ENCODE peak calls at places on chromosomes 3 and 15, in six cellular contexts. One of them, this sample, is unnamed.

GRCh38 chr3:108153451-108153981 is 62.7 kb upstream of the CD47 start:
- DNase-seq in tibial nerve: no peak
- DNase-seq in fibroblast of pulmonary artery: peak; percentile 74
- DNase-seq in HCT116: peak; percentile 62
- DNase-seq in right atrium auricular region: no peak
- DNase-seq in HFF-Myc: no peak
- DNase-seq in this sample: peak; percentile 39

GRCh38 chr3:126070146-126070545 is 13.8 kb downstream of the SLC41A3 start:
- DNase-seq in tibial nerve: no peak
- DNase-seq in fibroblast of pulmonary artery: no peak
- DNase-seq in HCT116: no peak
- DNase-seq in right atrium auricular region: no peak
- DNase-seq in HFF-Myc: no peak
- DNase-seq in this sample: no peak

GRCh38 chr3:44434834-44435510 is 42.5 kb downstream of the ZNF445 start:
- DNase-seq in tibial nerve: no peak
- DNase-seq in fibroblast of pulmonary artery: no peak
- DNase-seq in HCT116: no peak
- DNase-seq in right atrium auricular region: no peak
- DNase-seq in HFF-Myc: no peak
- DNase-seq in this sample: no peak

GRCh38 chr3:125059488-125060245 is 3.9 kb upstream of the HEG1 start:
- DNase-seq in tibial nerve: no peak
- DNase-seq in fibroblast of pulmonary artery: no peak
- DNase-seq in HCT116: no peak
- DNase-seq in right atrium auricular region: no peak
- DNase-seq in HFF-Myc: no peak
- DNase-seq in this sample: peak; percentile 61

GRCh38 chr15:34616613-34617012 is 33.2 kb upstream of the GOLGA8B start:
- DNase-seq in tibial nerve: no peak
- DNase-seq in fibroblast of pulmonary artery: peak; percentile 39
- DNase-seq in HCT116: peak; percentile 38
- DNase-seq in right atrium auricular region: no peak
- DNase-seq in HFF-Myc: no peak
- DNase-seq in this sample: no peak

GRCh38 chr3:44685128-44685800 is 27.2 kb upstream of the ZNF502 start:
- DNase-seq in tibial nerve: peak; percentile 16
- DNase-seq in fibroblast of pulmonary artery: peak; percentile 89
- DNase-seq in HCT116: no peak
- DNase-seq in right atrium auricular region: peak; percentile 72
- DNase-seq in HFF-Myc: peak; percentile 9
- DNase-seq in this sample: no peak

GRCh38 chr3:24048843-24049242 is 103.8 kb downstream of the NR1D2 start:
- DNase-seq in tibial nerve: no peak
- DNase-seq in fibroblast of pulmonary artery: peak; percentile 24
- DNase-seq in HCT116: no peak
- DNase-seq in right atrium auricular region: no peak
- DNase-seq in HFF-Myc: no peak
- DNase-seq in this sample: no peak

GRCh38 chr3:72977463-72977862 is 19.1 kb upstream of the PPP4R2 start:
- DNase-seq in tibial nerve: no peak
- DNase-seq in fibroblast of pulmonary artery: no peak
- DNase-seq in HCT116: no peak
- DNase-seq in right atrium auricular region: no peak
- DNase-seq in HFF-Myc: no peak
- DNase-seq in this sample: no peak

GRCh38 chr15:48076454-48076853 is 44.3 kb upstream of the SLC24A5 start:
- DNase-seq in tibial nerve: no peak
- DNase-seq in fibroblast of pulmonary artery: no peak
- DNase-seq in HCT116: no peak
- DNase-seq in right atrium auricular region: no peak
- DNase-seq in HFF-Myc: no peak
- DNase-seq in this sample: no peak

GRCh38 chr3:35383719-35384555 is 255.4 kb upstream of the ARPP21 start:
- DNase-seq in tibial nerve: no peak
- DNase-seq in fibroblast of pulmonary artery: peak; percentile 72
- DNase-seq in HCT116: no peak
- DNase-seq in right atrium auricular region: no peak
- DNase-seq in HFF-Myc: no peak
- DNase-seq in this sample: no peak

GRCh38 chr3:123389338-123389910 is 59.5 kb downstream of the ADCY5 start:
- DNase-seq in tibial nerve: no peak
- DNase-seq in fibroblast of pulmonary artery: no peak
- DNase-seq in HCT116: no peak
- DNase-seq in right atrium auricular region: no peak
- DNase-seq in HFF-Myc: no peak
- DNase-seq in this sample: no peak

GRCh38 chr15:63436872-63437375 is 55.3 kb upstream of the CA12 start:
- DNase-seq in tibial nerve: peak; percentile 82
- DNase-seq in fibroblast of pulmonary artery: peak; percentile 89
- DNase-seq in HCT116: no peak
- DNase-seq in right atrium auricular region: peak; percentile 90
- DNase-seq in HFF-Myc: peak; percentile 63
- DNase-seq in this sample: no peak

GRCh38 chr3:130658666-130659065 is 88.0 kb downstream of the PIK3R4 start:
- DNase-seq in tibial nerve: no peak
- DNase-seq in fibroblast of pulmonary artery: peak; percentile 47
- DNase-seq in HCT116: no peak
- DNase-seq in right atrium auricular region: no peak
- DNase-seq in HFF-Myc: peak; percentile 17
- DNase-seq in this sample: no peak

GRCh38 chr3:50649451-50649931 is 25.2 kb upstream of the DOCK3 start:
- DNase-seq in tibial nerve: no peak
- DNase-seq in fibroblast of pulmonary artery: no peak
- DNase-seq in HCT116: no peak
- DNase-seq in right atrium auricular region: no peak
- DNase-seq in HFF-Myc: no peak
- DNase-seq in this sample: no peak

GRCh38 chr15:91948001-91948608 is 94.6 kb downstream of the SLCO3A1 start:
- DNase-seq in tibial nerve: no peak
- DNase-seq in fibroblast of pulmonary artery: peak; percentile 70
- DNase-seq in HCT116: no peak
- DNase-seq in right atrium auricular region: no peak
- DNase-seq in HFF-Myc: no peak
- DNase-seq in this sample: no peak

GRCh38 chr15:52349062-52349700 is 53.6 kb upstream of the MYO5C start:
- DNase-seq in tibial nerve: no peak
- DNase-seq in fibroblast of pulmonary artery: peak; percentile 21
- DNase-seq in HCT116: no peak
- DNase-seq in right atrium auricular region: no peak
- DNase-seq in HFF-Myc: no peak
- DNase-seq in this sample: no peak

DNA sequence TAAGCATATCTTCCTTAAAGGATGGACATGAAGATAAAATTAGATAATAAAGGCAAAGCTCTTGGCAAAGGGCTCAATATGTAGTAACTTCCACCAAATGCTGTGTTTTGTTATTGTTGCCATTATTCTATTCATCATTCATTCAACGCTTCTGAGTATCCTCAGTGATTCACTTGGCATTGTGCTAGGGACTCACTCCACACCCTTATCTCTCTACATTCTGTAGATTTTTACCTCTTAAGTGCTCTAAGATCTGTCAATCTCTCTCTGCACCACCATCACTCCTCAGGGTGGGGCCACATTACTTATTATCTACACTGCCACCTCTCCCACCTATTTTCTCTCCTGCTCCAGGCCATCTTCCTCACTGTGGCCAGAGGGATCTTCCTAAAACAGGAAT is 51.2 kb downstream of the SH3GL3 start:
- DNase-seq in tibial nerve: no peak
- DNase-seq in fibroblast of pulmonary artery: no peak
- DNase-seq in HCT116: no peak
- DNase-seq in right atrium auricular region: no peak
- DNase-seq in HFF-Myc: no peak
- DNase-seq in this sample: no peak
- H3K4me3 ChIP-seq in tibial nerve: no peak overlapping the region
- H3K4me3 ChIP-seq in fibroblast of pulmonary artery: no peak overlapping the region
- H3K4me3 ChIP-seq in HCT116: no peak overlapping the region
- H3K4me3 ChIP-seq in right atrium auricular region: no peak overlapping the region
- H3K4me3 ChIP-seq in HFF-Myc: no peak overlapping the region
- H3K4me3 ChIP-seq in this sample: no peak overlapping the region

GRCh38 chr15:74375303-74375693 is 7.9 kb upstream of the CYP11A1 start:
- DNase-seq in tibial nerve: peak; percentile 88
- DNase-seq in fibroblast of pulmonary artery: peak; percentile 86
- DNase-seq in HCT116: peak; percentile 77
- DNase-seq in right atrium auricular region: peak; percentile 89
- DNase-seq in HFF-Myc: peak; percentile 50
- DNase-seq in this sample: peak; percentile 70
- TF ChIP-seq CTCF in tibial nerve: peak; percentile 83
- TF ChIP-seq CTCF in fibroblast of pulmonary artery: peak; percentile 97
- TF ChIP-seq CTCF in HCT116: peak; percentile 89
- TF ChIP-seq CTCF in right atrium auricular region: peak; percentile 75
- TF ChIP-seq CTCF in HFF-Myc: peak; percentile 95
- TF ChIP-seq CTCF in this sample: peak; percentile 83

GRCh38 chr3:104275199-104275598 is 1091.5 kb upstream of the ALCAM start:
- DNase-seq in tibial nerve: no peak
- DNase-seq in fibroblast of pulmonary artery: no peak
- DNase-seq in HCT116: no peak
- DNase-seq in right atrium auricular region: no peak
- DNase-seq in HFF-Myc: no peak
- DNase-seq in this sample: no peak

GRCh38 chr3:104281713-104282112 is 1085.0 kb upstream of the ALCAM start:
- DNase-seq in tibial nerve: no peak
- DNase-seq in fibroblast of pulmonary artery: no peak
- DNase-seq in HCT116: no peak
- DNase-seq in right atrium auricular region: no peak
- DNase-seq in HFF-Myc: no peak
- DNase-seq in this sample: no peak

GRCh38 chr3:104279617-104280016 is 1087.1 kb upstream of the ALCAM start:
- DNase-seq in tibial nerve: no peak
- DNase-seq in fibroblast of pulmonary artery: peak; percentile 67
- DNase-seq in HCT116: no peak
- DNase-seq in right atrium auricular region: no peak
- DNase-seq in HFF-Myc: peak; percentile 0
- DNase-seq in this sample: no peak
- H3K4me3 ChIP-seq in tibial nerve: no peak overlapping the region
- H3K4me3 ChIP-seq in fibroblast of pulmonary artery: peak overlapping the region; percentile 35
- H3K4me3 ChIP-seq in HCT116: no peak overlapping the region
- H3K4me3 ChIP-seq in right atrium auricular region: no peak overlapping the region
- H3K4me3 ChIP-seq in HFF-Myc: no peak overlapping the region
- H3K4me3 ChIP-seq in this sample: no peak overlapping the region

GRCh38 chr15:66685638-66686150 is 16.3 kb upstream of the SMAD6 start:
- DNase-seq in tibial nerve: no peak
- DNase-seq in fibroblast of pulmonary artery: no peak
- DNase-seq in HCT116: no peak
- DNase-seq in right atrium auricular region: no peak
- DNase-seq in HFF-Myc: no peak
- DNase-seq in this sample: no peak
- TF ChIP-seq CTCF in tibial nerve: no peak
- TF ChIP-seq CTCF in fibroblast of pulmonary artery: peak; percentile 44
- TF ChIP-seq CTCF in HCT116: peak; percentile 63
- TF ChIP-seq CTCF in right atrium auricular region: no peak
- TF ChIP-seq CTCF in HFF-Myc: peak; percentile 20
- TF ChIP-seq CTCF in this sample: peak; percentile 17

DNA sequence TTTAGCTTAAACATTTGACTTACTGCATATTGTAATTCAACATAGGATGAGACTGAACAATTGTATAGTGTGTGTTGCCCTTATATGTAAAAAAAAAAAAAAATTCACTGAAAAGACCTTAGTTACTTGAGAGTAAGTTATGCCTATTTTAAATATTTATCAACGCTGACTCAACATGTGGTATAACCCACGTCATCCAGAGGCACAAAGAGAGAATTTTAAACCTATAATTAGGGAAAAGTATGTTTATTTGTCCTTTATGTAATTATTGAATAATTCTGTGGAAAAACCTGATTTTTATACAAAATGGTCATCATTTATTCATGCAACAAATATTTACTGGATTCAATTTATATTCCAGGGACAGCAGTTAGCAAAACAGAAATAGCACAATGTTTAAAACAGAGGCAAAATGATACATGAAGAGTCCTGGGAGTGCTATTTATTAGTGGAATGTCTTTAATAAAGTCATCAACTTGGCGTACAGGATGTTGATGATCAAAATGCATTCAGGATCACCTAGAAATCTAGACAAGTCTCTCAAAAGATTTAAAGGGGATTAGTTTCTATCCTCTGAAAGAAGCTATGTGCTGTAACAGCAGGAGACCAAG is 223.7 kb downstream of the PCCB start:
- DNase-seq in tibial nerve: no peak
- DNase-seq in fibroblast of pulmonary artery: no peak
- DNase-seq in HCT116: no peak
- DNase-seq in right atrium auricular region: no peak
- DNase-seq in HFF-Myc: no peak
- DNase-seq in this sample: no peak
- H3K4me3 ChIP-seq in tibial nerve: no peak overlapping the region
- H3K4me3 ChIP-seq in fibroblast of pulmonary artery: no peak overlapping the region
- H3K4me3 ChIP-seq in HCT116: no peak overlapping the region
- H3K4me3 ChIP-seq in right atrium auricular region: no peak overlapping the region
- H3K4me3 ChIP-seq in HFF-Myc: no peak overlapping the region
- H3K4me3 ChIP-seq in this sample: no peak overlapping the region

GRCh38 chr15:28021281-28022039 is 77.7 kb downstream of the OCA2 start:
- DNase-seq in tibial nerve: no peak
- DNase-seq in fibroblast of pulmonary artery: peak; percentile 34
- DNase-seq in HCT116: peak; percentile 22
- DNase-seq in right atrium auricular region: no peak
- DNase-seq in HFF-Myc: peak; percentile 10
- DNase-seq in this sample: no peak
- TF ChIP-seq CTCF in tibial nerve: no peak
- TF ChIP-seq CTCF in fibroblast of pulmonary artery: peak; percentile 20
- TF ChIP-seq CTCF in HCT116: peak; percentile 62
- TF ChIP-seq CTCF in right atrium auricular region: peak; percentile 35
- TF ChIP-seq CTCF in HFF-Myc: peak; percentile 26
- TF ChIP-seq CTCF in this sample: peak; percentile 72

GRCh38 chr3:150179330-150179729 is 208.6 kb upstream of the PFN2 start:
- DNase-seq in tibial nerve: no peak
- DNase-seq in fibroblast of pulmonary artery: no peak
- DNase-seq in HCT116: no peak
- DNase-seq in right atrium auricular region: no peak
- DNase-seq in HFF-Myc: no peak
- DNase-seq in this sample: no peak

GRCh38 chr3:150183619-150184425 is 213.1 kb upstream of the PFN2 start:
- DNase-seq in tibial nerve: peak; percentile 23
- DNase-seq in fibroblast of pulmonary artery: peak; percentile 84
- DNase-seq in HCT116: peak; percentile 70
- DNase-seq in right atrium auricular region: peak; percentile 77
- DNase-seq in HFF-Myc: peak; percentile 63
- DNase-seq in this sample: no peak

GRCh38 chr3:150180349-150180748 is 209.7 kb upstream of the PFN2 start:
- DNase-seq in tibial nerve: no peak
- DNase-seq in fibroblast of pulmonary artery: peak; percentile 77
- DNase-seq in HCT116: no peak
- DNase-seq in right atrium auricular region: no peak
- DNase-seq in HFF-Myc: peak; percentile 56
- DNase-seq in this sample: no peak

DNA sequence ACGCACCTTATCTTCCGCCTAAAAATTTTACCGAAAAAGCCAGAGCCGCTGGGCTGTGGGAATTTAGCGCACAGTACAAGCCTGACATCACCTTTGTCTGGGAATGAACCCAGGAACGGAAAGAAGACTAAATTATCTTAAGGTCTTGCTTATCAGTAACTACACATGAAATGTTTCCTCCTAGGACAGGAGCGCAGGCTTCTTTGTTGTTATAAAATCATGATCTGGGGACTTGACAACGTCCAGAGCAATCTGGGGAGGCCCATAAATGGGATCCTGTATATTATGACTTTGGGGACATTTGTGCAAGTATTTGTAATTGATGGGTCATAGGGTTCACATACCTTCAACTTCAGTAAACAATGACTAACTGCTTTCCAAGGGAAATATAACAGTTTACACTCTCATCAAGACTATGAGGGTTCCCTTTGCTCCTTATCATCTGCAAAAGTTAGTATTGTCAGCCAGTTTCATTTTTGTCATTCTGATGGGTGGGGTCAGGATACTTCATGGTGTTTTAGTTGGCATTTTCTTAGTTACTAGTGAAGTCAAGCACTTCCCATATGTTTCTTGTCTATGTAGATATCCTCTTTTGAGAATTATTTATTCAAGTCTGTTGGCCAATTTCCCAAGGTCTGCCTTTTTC is 213.9 kb upstream of the PFN2 start:
- DNase-seq in tibial nerve: no peak
- DNase-seq in fibroblast of pulmonary artery: peak; percentile 17
- DNase-seq in HCT116: no peak
- DNase-seq in right atrium auricular region: no peak
- DNase-seq in HFF-Myc: no peak
- DNase-seq in this sample: no peak
- H3K4me3 ChIP-seq in tibial nerve: peak overlapping the region; percentile 38
- H3K4me3 ChIP-seq in fibroblast of pulmonary artery: peak overlapping the region; percentile 51
- H3K4me3 ChIP-seq in HCT116: peak overlapping the region; percentile 29
- H3K4me3 ChIP-seq in right atrium auricular region: no peak overlapping the region
- H3K4me3 ChIP-seq in HFF-Myc: peak overlapping the region; percentile 21
- H3K4me3 ChIP-seq in this sample: no peak overlapping the region

This sample was measured in LNCaP clone FGC.